ENCODE peak calls at places on chromosomes 4 and X, in four cellular contexts. One of them, this sample, is unnamed.

GRCh38 chrX:96985046-96985445 is 101.3 kb downstream of the RPA4 start:
- DNase-seq in HCT116: no peak
- DNase-seq in K562: no peak
- DNase-seq in breast epithelium: no peak
- DNase-seq in this sample: no peak

GRCh38 chrX:3219667-3220066 is 126.8 kb downstream of the MXRA5 start:
- DNase-seq in HCT116: no peak
- DNase-seq in K562: no peak
- DNase-seq in breast epithelium: no peak
- DNase-seq in this sample: no peak

GRCh38 chr4:184644553-184645307 is 4.5 kb downstream of the CASP3 start:
- DNase-seq in HCT116: no peak
- DNase-seq in K562: no peak
- DNase-seq in breast epithelium: no peak
- DNase-seq in this sample: no peak

GRCh38 chr4:99207069-99207743 is 11.8 kb downstream of the ADH6 start:
- DNase-seq in HCT116: no peak
- DNase-seq in K562: no peak
- DNase-seq in breast epithelium: no peak
- DNase-seq in this sample: no peak

GRCh38 chr4:98801259-98801725 is 127.6 kb downstream of the EIF4E start:
- DNase-seq in HCT116: no peak
- DNase-seq in K562: peak; percentile 90
- DNase-seq in breast epithelium: no peak
- DNase-seq in this sample: no peak

GRCh38 chr4:40749717-40750460 is at the start of gene NSUN7:
- DNase-seq in HCT116: no peak
- DNase-seq in K562: no peak
- DNase-seq in breast epithelium: peak; percentile 64
- DNase-seq in this sample: peak; percentile 27

GRCh38 chr4:62070291-62070852 is 870.2 kb downstream of the ADGRL3 start:
- DNase-seq in HCT116: no peak
- DNase-seq in K562: no peak
- DNase-seq in breast epithelium: no peak
- DNase-seq in this sample: no peak

GRCh38 chr4:94695389-94695788 is 62.4 kb upstream of the BMPR1B start:
- DNase-seq in HCT116: no peak
- DNase-seq in K562: no peak
- DNase-seq in breast epithelium: no peak
- DNase-seq in this sample: no peak

GRCh38 chr4:175246941-175247340 is 328.8 kb downstream of the ADAM29 start:
- DNase-seq in HCT116: no peak
- DNase-seq in K562: no peak
- DNase-seq in breast epithelium: no peak
- DNase-seq in this sample: no peak

GRCh38 chrX:139973290-139973689 is 8.0 kb upstream of the CXorf66 start:
- DNase-seq in HCT116: no peak
- DNase-seq in K562: no peak
- DNase-seq in breast epithelium: no peak
- DNase-seq in this sample: no peak

GRCh38 chrX:153530411-153531145 is 13.1 kb downstream of the ATP2B3 start:
- DNase-seq in HCT116: no peak
- DNase-seq in K562: no peak
- DNase-seq in breast epithelium: no peak
- DNase-seq in this sample: no peak

GRCh38 chr4:42420120-42420519 is 22.8 kb downstream of the SHISA3 start:
- DNase-seq in HCT116: no peak
- DNase-seq in K562: no peak
- DNase-seq in breast epithelium: no peak
- DNase-seq in this sample: no peak

GRCh38 chrX:67781132-67781531 is 237.3 kb downstream of the AR start:
- DNase-seq in HCT116: no peak
- DNase-seq in K562: no peak
- DNase-seq in breast epithelium: no peak
- DNase-seq in this sample: no peak

GRCh38 chr4:67700119-67700873 is 659 bp downstream of the UBA6 start:
- DNase-seq in HCT116: no peak
- DNase-seq in K562: peak; percentile 21
- DNase-seq in breast epithelium: peak; percentile 20
- DNase-seq in this sample: peak; percentile 23

GRCh38 chr4:111641813-111642579 is 503.3 kb upstream of the FAM241A start:
- DNase-seq in HCT116: peak; percentile 91
- DNase-seq in K562: peak; percentile 60
- DNase-seq in breast epithelium: peak; percentile 23
- DNase-seq in this sample: no peak

GRCh38 chrX:40938418-40938817 is 146.8 kb upstream of the USP9X start:
- DNase-seq in HCT116: no peak
- DNase-seq in K562: peak; percentile 43
- DNase-seq in breast epithelium: no peak
- DNase-seq in this sample: no peak

GRCh38 chr4:100063355-100063754 is 113.3 kb upstream of the H2AZ1 start:
- DNase-seq in HCT116: no peak
- DNase-seq in K562: no peak
- DNase-seq in breast epithelium: no peak
- DNase-seq in this sample: no peak

GRCh38 chr4:42750091-42750490 is 93.2 kb upstream of the ATP8A1 start:
- DNase-seq in HCT116: no peak
- DNase-seq in K562: no peak
- DNase-seq in breast epithelium: no peak
- DNase-seq in this sample: no peak

GRCh38 chrX:130738638-130739195 is 164.3 kb downstream of the ENOX2 start:
- DNase-seq in HCT116: no peak
- DNase-seq in K562: no peak
- DNase-seq in breast epithelium: no peak
- DNase-seq in this sample: no peak

GRCh38 chr4:139815646-139816601 is 150.3 kb downstream of the MGST2 start:
- DNase-seq in HCT116: no peak
- DNase-seq in K562: peak; percentile 24
- DNase-seq in breast epithelium: no peak
- DNase-seq in this sample: no peak

GRCh38 chr4:16122784-16123183 is 39.0 kb upstream of the PROM1 start:
- DNase-seq in HCT116: no peak
- DNase-seq in K562: no peak
- DNase-seq in breast epithelium: peak; percentile 55
- DNase-seq in this sample: no peak

GRCh38 chr4:124389591-124389990 is 322.9 kb downstream of the ANKRD50 start:
- DNase-seq in HCT116: no peak
- DNase-seq in K562: no peak
- DNase-seq in breast epithelium: no peak
- DNase-seq in this sample: no peak

GRCh38 chr4:117676153-117676552 is 358.1 kb upstream of the NDST3 start:
- DNase-seq in HCT116: no peak
- DNase-seq in K562: no peak
- DNase-seq in breast epithelium: no peak
- DNase-seq in this sample: no peak

GRCh38 chr4:7256989-7257810 is 64.9 kb downstream of the SORCS2 start:
- DNase-seq in HCT116: no peak
- DNase-seq in K562: no peak
- DNase-seq in breast epithelium: no peak
- DNase-seq in this sample: no peak

DNA sequence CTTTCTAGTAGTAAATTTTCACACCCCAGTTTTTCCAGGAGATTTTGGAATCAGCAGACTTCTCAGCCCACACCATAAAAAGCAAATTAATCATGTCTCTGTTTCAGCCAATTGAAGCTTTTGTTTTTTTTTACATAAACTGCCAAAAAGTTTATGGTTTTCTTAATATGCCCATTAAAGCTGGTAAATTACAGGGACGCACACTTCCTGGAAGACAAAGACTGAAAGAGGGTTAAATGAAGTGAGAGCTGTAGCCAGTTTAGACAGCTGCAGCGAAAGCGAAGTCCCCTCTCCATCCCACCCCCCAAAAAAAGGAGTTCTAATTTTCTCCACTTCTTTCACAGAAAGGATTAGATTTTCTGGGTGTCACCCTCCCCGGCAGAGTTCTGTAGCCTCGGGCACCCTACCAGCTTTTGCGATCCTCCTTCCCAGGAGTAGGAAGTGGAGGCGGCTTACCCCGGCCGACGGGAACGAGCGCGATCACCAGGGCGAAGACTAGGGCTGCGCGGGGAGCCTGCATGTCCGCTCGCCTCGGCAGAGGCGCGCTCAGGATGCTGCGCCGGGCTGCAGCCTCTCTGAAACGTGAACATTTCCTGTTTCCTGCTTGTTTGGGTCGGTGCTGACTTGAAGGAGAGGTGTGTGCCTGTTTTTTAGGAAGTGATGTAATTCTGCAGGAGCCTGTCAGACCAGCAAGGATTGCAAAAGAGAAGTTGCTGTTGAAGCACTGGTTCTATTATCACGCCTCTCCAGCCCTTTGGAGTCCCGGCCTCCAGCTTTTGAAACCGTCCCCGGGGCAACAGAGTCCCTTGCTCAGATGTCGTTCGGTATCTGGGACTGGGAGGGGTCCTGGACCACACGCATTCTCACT is at the start of gene TMEM154:
- DNase-seq in HCT116: no peak
- DNase-seq in K562: peak; percentile 12
- DNase-seq in breast epithelium: peak; percentile 61
- DNase-seq in this sample: peak; percentile 42
- TF ChIP-seq POLR2AphosphoS5 in HCT116: no peak
- TF ChIP-seq POLR2AphosphoS5 in K562: no peak
- TF ChIP-seq POLR2AphosphoS5 in breast epithelium: peak; percentile 80
- TF ChIP-seq POLR2AphosphoS5 in this sample: peak; percentile 94

GRCh38 chr4:1204286-1204827 is 32.0 kb upstream of the SPON2 start:
- DNase-seq in HCT116: no peak
- DNase-seq in K562: no peak
- DNase-seq in breast epithelium: peak; percentile 15
- DNase-seq in this sample: no peak

GRCh38 chr4:1199556-1200331 is 27.4 kb upstream of the SPON2 start:
- DNase-seq in HCT116: no peak
- DNase-seq in K562: no peak
- DNase-seq in breast epithelium: peak; percentile 16
- DNase-seq in this sample: peak; percentile 9

GRCh38 chr4:1200425-1201035 is 28.1 kb upstream of the SPON2 start:
- DNase-seq in HCT116: no peak
- DNase-seq in K562: peak; percentile 21
- DNase-seq in breast epithelium: peak; percentile 35
- DNase-seq in this sample: peak; percentile 40

GRCh38 chr4:1202526-1203378 is 30.4 kb upstream of the SPON2 start:
- DNase-seq in HCT116: no peak
- DNase-seq in K562: no peak
- DNase-seq in breast epithelium: peak; percentile 8
- DNase-seq in this sample: peak; percentile 6

GRCh38 chr4:1201851-1202525 is 29.6 kb upstream of the SPON2 start:
- DNase-seq in HCT116: no peak
- DNase-seq in K562: peak; percentile 19
- DNase-seq in breast epithelium: peak; percentile 68
- DNase-seq in this sample: peak; percentile 67
- TF ChIP-seq POLR2AphosphoS5 in HCT116: no peak
- TF ChIP-seq POLR2AphosphoS5 in K562: no peak
- TF ChIP-seq POLR2AphosphoS5 in breast epithelium: peak; percentile 73
- TF ChIP-seq POLR2AphosphoS5 in this sample: no peak

DNA sequence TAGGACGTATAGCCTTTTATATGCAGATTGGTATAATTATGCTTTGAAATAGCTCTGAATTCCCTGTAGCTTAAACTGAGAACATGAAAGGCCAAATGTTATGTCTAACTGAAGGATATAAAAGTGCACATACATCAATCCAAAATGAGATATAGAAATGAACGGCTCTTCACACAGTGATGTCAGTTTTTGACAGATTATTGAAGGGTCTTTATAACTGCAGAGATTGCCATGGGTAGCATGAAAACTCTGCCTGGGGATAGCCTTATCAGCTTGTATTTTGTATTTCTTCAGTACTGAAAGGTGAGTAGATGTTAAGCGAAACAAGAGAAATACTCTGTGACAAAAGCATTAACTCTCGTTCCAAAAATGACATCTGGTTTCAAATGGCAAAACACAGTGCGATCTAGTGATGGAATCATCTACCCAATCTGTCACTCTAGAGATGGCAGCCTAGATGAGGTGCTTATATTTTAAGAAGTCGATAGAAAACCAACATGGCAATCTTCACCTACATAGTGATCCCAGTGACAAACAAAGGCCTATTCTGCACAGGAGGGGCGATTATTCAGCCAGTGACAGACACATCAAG is 59.7 kb downstream of the PCDH10 start:
- DNase-seq in HCT116: no peak
- DNase-seq in K562: no peak
- DNase-seq in breast epithelium: no peak
- DNase-seq in this sample: no peak
- TF ChIP-seq POLR2AphosphoS5 in HCT116: no peak
- TF ChIP-seq POLR2AphosphoS5 in K562: no peak
- TF ChIP-seq POLR2AphosphoS5 in breast epithelium: no peak
- TF ChIP-seq POLR2AphosphoS5 in this sample: no peak

DNA sequence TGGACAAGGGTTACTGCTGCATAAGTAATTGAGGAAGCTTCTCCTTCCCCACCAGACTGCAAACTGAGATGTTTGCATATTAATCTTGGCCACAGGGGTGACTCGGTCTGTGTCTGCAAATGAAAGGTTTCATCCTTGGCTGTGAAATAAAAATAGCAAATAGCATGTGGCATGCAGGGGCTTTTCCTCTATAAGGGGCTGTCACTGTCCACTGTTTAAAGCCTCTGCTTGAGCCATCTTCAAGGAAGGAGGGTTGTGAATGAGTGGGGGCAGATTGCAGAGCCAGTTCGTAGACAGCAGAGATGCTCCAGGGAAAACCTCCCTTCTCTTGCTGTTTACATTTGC is 33.3 kb downstream of the TMSB4X start:
- DNase-seq in HCT116: no peak
- DNase-seq in K562: no peak
- DNase-seq in breast epithelium: no peak
- DNase-seq in this sample: no peak
- TF ChIP-seq POLR2AphosphoS5 in HCT116: no peak
- TF ChIP-seq POLR2AphosphoS5 in K562: no peak
- TF ChIP-seq POLR2AphosphoS5 in breast epithelium: no peak
- TF ChIP-seq POLR2AphosphoS5 in this sample: no peak

This sample was measured in GM12892.